ENCODE peak calls at places on chromosome 7, in four cellular contexts. R, S, B and A are unnamed samples.

GRCh38 chr7:42097756-42098155 is 139.3 kb downstream of the GLI3 start:
- DNase-seq in R (peak), S (peak), B (no peak), A (peak)

GRCh38 chr7:116786791-116787443 is 75.5 kb upstream of the CAPZA2 start:
- DNase-seq in R (no peak), S (no peak), B (peak), A (no peak)

GRCh38 chr7:119572541-119572940 is 700.4 kb upstream of the KCND2 start:
- DNase-seq in R (no peak), S (no peak), B (no peak), A (no peak)

GRCh38 chr7:100163871-100164270 is 4.5 kb downstream of the GAL3ST4 start:
- DNase-seq in R (no peak), S (no peak), B (no peak), A (no peak)

GRCh38 chr7:84157171-84157570 is 37.4 kb downstream of the SEMA3A start:
- DNase-seq in R (no peak), S (no peak), B (no peak), A (no peak)

GRCh38 chr7:83936056-83936703 is 258.4 kb downstream of the SEMA3A start:
- DNase-seq in R (peak), S (peak), B (no peak), A (peak)

GRCh38 chr7:117750612-117751563 is 122.4 kb downstream of the CTTNBP2 start:
- DNase-seq in R (no peak), S (no peak), B (no peak), A (no peak)

GRCh38 chr7:47147213-47147631 is 434.7 kb downstream of the TNS3 start:
- DNase-seq in R (no peak), S (no peak), B (no peak), A (no peak)

GRCh38 chr7:134922730-134923704 is 63.3 kb upstream of the AGBL3 start:
- DNase-seq in R (no peak), S (no peak), B (no peak), A (no peak)

GRCh38 chr7:116524609-116525297 is at the start of gene CAV1:
- DNase-seq in R (peak), S (peak), B (peak), A (peak)

GRCh38 chr7:112986256-112987031 is 100.2 kb downstream of the GPR85 start:
- DNase-seq in R (peak), S (peak), B (no peak), A (no peak)

GRCh38 chr7:144834516-144835165 is 1.2 kb downstream of the TPK1 start:
- DNase-seq in R (no peak), S (no peak), B (no peak), A (no peak)

GRCh38 chr7:30308392-30308791 is 24.0 kb downstream of the ZNRF2 start:
- DNase-seq in R (no peak), S (no peak), B (no peak), A (no peak)

GRCh38 chr7:105213619-105214018 is 175.1 kb downstream of the SRPK2 start:
- DNase-seq in R (no peak), S (no peak), B (no peak), A (no peak)

GRCh38 chr7:157750291-157750690 is 413.5 kb downstream of the DNAJB6 start:
- DNase-seq in R (no peak), S (no peak), B (no peak), A (no peak)

GRCh38 chr7:151736403-151736909 is 140.5 kb downstream of the PRKAG2 start:
- DNase-seq in R (peak), S (peak), B (no peak), A (peak)

GRCh38 chr7:66505009-66505408 is 123.7 kb upstream of the KCTD7 start:
- DNase-seq in R (no peak), S (no peak), B (no peak), A (no peak)

GRCh38 chr7:88668591-88668990 is 90.9 kb upstream of the ZNF804B start:
- DNase-seq in R (no peak), S (no peak), B (no peak), A (no peak)

GRCh38 chr7:32495298-32496051 is at the start of gene AVL9:
- DNase-seq in R (peak), S (peak), B (peak), A (peak)

GRCh38 chr7:18724311-18724710 is 228.8 kb downstream of the HDAC9 start:
- DNase-seq in R (no peak), S (no peak), B (no peak), A (no peak)

GRCh38 chr7:85602196-85602595 is 415.3 kb upstream of the SEMA3D start:
- DNase-seq in R (no peak), S (no peak), B (no peak), A (peak)

GRCh38 chr7:91280604-91281003 is 16.4 kb downstream of the FZD1 start:
- DNase-seq in R (no peak), S (no peak), B (no peak), A (no peak)

GRCh38 chr7:75650062-75650461 is 88.7 kb downstream of the HIP1 start:
- DNase-seq in R (no peak), S (peak), B (no peak), A (no peak)

GRCh38 chr7:116674508-116675173 is 2.6 kb downstream of the MET start:
- DNase-seq in R (no peak), S (peak), B (no peak), A (no peak)

GRCh38 chr7:81684513-81685262 is 85.2 kb downstream of the HGF start:
- DNase-seq in R (peak), S (peak), B (peak), A (peak)

GRCh38 chr7:113321201-113321600 is 202.8 kb upstream of the SMIM30 start:
- DNase-seq in R (no peak), S (peak), B (no peak), A (no peak)

GRCh38 chr7:23356726-23357125 is 57.6 kb downstream of the MALSU1 start:
- DNase-seq in R (no peak), S (no peak), B (no peak), A (no peak)

GRCh38 chr7:94547128-94547527 is 37.5 kb downstream of the CASD1 start:
- DNase-seq in R (peak), S (no peak), B (no peak), A (no peak)

GRCh38 chr7:126213876-126214275 is 1038.9 kb downstream of the GRM8 start:
- DNase-seq in R (no peak), S (no peak), B (no peak), A (no peak)

GRCh38 chr7:571096-572012 is 51.7 kb upstream of the PDGFA start:
- DNase-seq in R (no peak), S (no peak), B (no peak), A (no peak)

GRCh38 chr7:135512135-135512887 is 2.4 kb upstream of the CNOT4 start:
- DNase-seq in R (no peak), S (no peak), B (peak), A (peak)

GRCh38 chr7:67453981-67454380 is 457.3 kb downstream of the TYW1 start:
- DNase-seq in R (no peak), S (no peak), B (no peak), A (no peak)

GRCh38 chr7:117777335-117778150 is 95.7 kb downstream of the CTTNBP2 start:
- DNase-seq in R (no peak), S (no peak), B (no peak), A (no peak)

GRCh38 chr7:157177333-157177993 is 38.7 kb downstream of the UBE3C start:
- DNase-seq in R (no peak), S (no peak), B (peak), A (no peak)

GRCh38 chr7:1852781-1853618 is 182.9 kb downstream of the ELFN1 start:
- DNase-seq in R (no peak), S (no peak), B (no peak), A (no peak)